ENCODE peak calls at places on chromosome 22, in eight cellular contexts. One of them, this sample, is unnamed.
A peak's percentile ranks its signal among the peaks of the same experiment; 100 is the strongest.

GRCh38 chr22:38866399-38867123 is 5.5 kb downstream of the CBX6 start:
- DNase-seq in B cell: no peak
- DNase-seq in activated CD4-positive, alpha-beta T cell treated with anti-CD3 and anti-CD28 coated beads for 24 hours: no peak
- DNase-seq in endothelial cell: peak; percentile 52
- DNase-seq in GM13977: no peak
- DNase-seq in GM18507: no peak
- DNase-seq in LoVo: no peak
- DNase-seq in neural progenitor cell: peak; percentile 77
- DNase-seq in this sample: no peak

GRCh38 chr22:42719656-42720262 is 911 bp downstream of the A4GALT start:
- DNase-seq in neural progenitor cell: peak; percentile 36
- DNase-seq in endothelial cell: peak; percentile 28
- DNase-seq in LoVo: no peak
- DNase-seq in GM18507: no peak
- DNase-seq in activated CD4-positive, alpha-beta T cell treated with anti-CD3 and anti-CD28 coated beads for 24 hours: no peak
- DNase-seq in GM13977: no peak
- DNase-seq in B cell: peak; percentile 39
- DNase-seq in this sample: no peak

GRCh38 chr22:17423616-17424015 is 54.4 kb downstream of the CECR2 start:
- DNase-seq in GM18507: no peak
- DNase-seq in GM13977: no peak
- DNase-seq in LoVo: no peak
- DNase-seq in B cell: no peak
- DNase-seq in neural progenitor cell: no peak
- DNase-seq in endothelial cell: no peak
- DNase-seq in activated CD4-positive, alpha-beta T cell treated with anti-CD3 and anti-CD28 coated beads for 24 hours: no peak
- DNase-seq in this sample: no peak

GRCh38 chr22:30634477-30635233 is 926 bp upstream of the SLC35E4 start:
- DNase-seq in GM13977: peak; percentile 96
- DNase-seq in LoVo: peak; percentile 85
- DNase-seq in B cell: peak; percentile 89
- DNase-seq in endothelial cell: peak; percentile 90
- DNase-seq in activated CD4-positive, alpha-beta T cell treated with anti-CD3 and anti-CD28 coated beads for 24 hours: peak; percentile 88
- DNase-seq in GM18507: peak; percentile 88
- DNase-seq in neural progenitor cell: peak; percentile 91
- DNase-seq in this sample: peak; percentile 34

GRCh38 chr22:32607086-32607485 is 132.5 kb downstream of the FBXO7 start:
- DNase-seq in LoVo: no peak
- DNase-seq in neural progenitor cell: no peak
- DNase-seq in endothelial cell: no peak
- DNase-seq in B cell: no peak
- DNase-seq in GM18507: no peak
- DNase-seq in activated CD4-positive, alpha-beta T cell treated with anti-CD3 and anti-CD28 coated beads for 24 hours: no peak
- DNase-seq in GM13977: no peak
- DNase-seq in this sample: no peak

GRCh38 chr22:35354068-35354467 is 26.8 kb upstream of the HMOX1 start:
- DNase-seq in neural progenitor cell: no peak
- DNase-seq in LoVo: no peak
- DNase-seq in endothelial cell: no peak
- DNase-seq in activated CD4-positive, alpha-beta T cell treated with anti-CD3 and anti-CD28 coated beads for 24 hours: no peak
- DNase-seq in GM13977: no peak
- DNase-seq in B cell: no peak
- DNase-seq in GM18507: no peak
- DNase-seq in this sample: no peak

GRCh38 chr22:45450931-45451651 is 37.6 kb downstream of the RIBC2 start:
- DNase-seq in GM18507: no peak
- DNase-seq in activated CD4-positive, alpha-beta T cell treated with anti-CD3 and anti-CD28 coated beads for 24 hours: no peak
- DNase-seq in GM13977: no peak
- DNase-seq in LoVo: no peak
- DNase-seq in neural progenitor cell: no peak
- DNase-seq in B cell: no peak
- DNase-seq in endothelial cell: no peak
- DNase-seq in this sample: no peak

GRCh38 chr22:21937041-21937820 is 15.4 kb downstream of the PPM1F start:
- DNase-seq in GM13977: no peak
- DNase-seq in activated CD4-positive, alpha-beta T cell treated with anti-CD3 and anti-CD28 coated beads for 24 hours: no peak
- DNase-seq in LoVo: peak; percentile 39
- DNase-seq in GM18507: no peak
- DNase-seq in neural progenitor cell: no peak
- DNase-seq in B cell: no peak
- DNase-seq in endothelial cell: no peak
- DNase-seq in this sample: no peak

GRCh38 chr22:27625769-27626674 is 175.5 kb downstream of the MN1 start:
- DNase-seq in LoVo: no peak
- DNase-seq in endothelial cell: no peak
- DNase-seq in activated CD4-positive, alpha-beta T cell treated with anti-CD3 and anti-CD28 coated beads for 24 hours: no peak
- DNase-seq in B cell: no peak
- DNase-seq in GM13977: no peak
- DNase-seq in GM18507: no peak
- DNase-seq in neural progenitor cell: no peak
- DNase-seq in this sample: no peak

GRCh38 chr22:28791841-28792490 is 8.4 kb downstream of the XBP1 start:
- DNase-seq in endothelial cell: no peak
- DNase-seq in activated CD4-positive, alpha-beta T cell treated with anti-CD3 and anti-CD28 coated beads for 24 hours: no peak
- DNase-seq in GM18507: no peak
- DNase-seq in LoVo: no peak
- DNase-seq in B cell: no peak
- DNase-seq in neural progenitor cell: no peak
- DNase-seq in GM13977: peak; percentile 55
- DNase-seq in this sample: no peak

GRCh38 chr22:23116506-23117263 is 25.1 kb downstream of the RSPH14 start:
- DNase-seq in GM13977: no peak
- DNase-seq in activated CD4-positive, alpha-beta T cell treated with anti-CD3 and anti-CD28 coated beads for 24 hours: no peak
- DNase-seq in neural progenitor cell: no peak
- DNase-seq in endothelial cell: no peak
- DNase-seq in GM18507: no peak
- DNase-seq in LoVo: no peak
- DNase-seq in B cell: no peak
- DNase-seq in this sample: no peak

GRCh38 chr22:47174671-47175111 is 412.2 kb downstream of the TBC1D22A start:
- DNase-seq in LoVo: no peak
- DNase-seq in neural progenitor cell: no peak
- DNase-seq in endothelial cell: no peak
- DNase-seq in GM13977: no peak
- DNase-seq in B cell: peak; percentile 41
- DNase-seq in GM18507: no peak
- DNase-seq in activated CD4-positive, alpha-beta T cell treated with anti-CD3 and anti-CD28 coated beads for 24 hours: no peak
- DNase-seq in this sample: no peak

GRCh38 chr22:24071686-24072085 is 60.6 kb downstream of the CABIN1 start:
- DNase-seq in B cell: no peak
- DNase-seq in activated CD4-positive, alpha-beta T cell treated with anti-CD3 and anti-CD28 coated beads for 24 hours: no peak
- DNase-seq in LoVo: no peak
- DNase-seq in neural progenitor cell: no peak
- DNase-seq in GM13977: no peak
- DNase-seq in endothelial cell: no peak
- DNase-seq in GM18507: no peak
- DNase-seq in this sample: no peak

GRCh38 chr22:27345681-27346080 is 455.9 kb downstream of the MN1 start:
- DNase-seq in GM13977: no peak
- DNase-seq in GM18507: no peak
- DNase-seq in activated CD4-positive, alpha-beta T cell treated with anti-CD3 and anti-CD28 coated beads for 24 hours: no peak
- DNase-seq in endothelial cell: no peak
- DNase-seq in LoVo: no peak
- DNase-seq in B cell: no peak
- DNase-seq in neural progenitor cell: no peak
- DNase-seq in this sample: no peak

GRCh38 chr22:23815781-23816551 is 22.8 kb downstream of the DERL3 start:
- DNase-seq in neural progenitor cell: no peak
- DNase-seq in GM13977: no peak
- DNase-seq in B cell: no peak
- DNase-seq in endothelial cell: no peak
- DNase-seq in GM18507: no peak
- DNase-seq in LoVo: no peak
- DNase-seq in activated CD4-positive, alpha-beta T cell treated with anti-CD3 and anti-CD28 coated beads for 24 hours: no peak
- DNase-seq in this sample: no peak

GRCh38 chr22:46763051-46763705 is 728 bp downstream of the TBC1D22A start:
- DNase-seq in neural progenitor cell: no peak
- DNase-seq in B cell: peak; percentile 91
- DNase-seq in LoVo: peak; percentile 13
- DNase-seq in GM13977: peak; percentile 85
- DNase-seq in endothelial cell: peak; percentile 25
- DNase-seq in GM18507: no peak
- DNase-seq in activated CD4-positive, alpha-beta T cell treated with anti-CD3 and anti-CD28 coated beads for 24 hours: no peak
- DNase-seq in this sample: no peak

GRCh38 chr22:23533328-23533762 is 46.7 kb downstream of the IGLL1 start:
- DNase-seq in LoVo: no peak
- DNase-seq in activated CD4-positive, alpha-beta T cell treated with anti-CD3 and anti-CD28 coated beads for 24 hours: peak; percentile 31
- DNase-seq in B cell: no peak
- DNase-seq in neural progenitor cell: peak; percentile 91
- DNase-seq in GM18507: no peak
- DNase-seq in GM13977: no peak
- DNase-seq in endothelial cell: peak; percentile 84
- DNase-seq in this sample: peak; percentile 36

GRCh38 chr22:27135582-27135981 is 478.2 kb downstream of the MIAT start:
- DNase-seq in activated CD4-positive, alpha-beta T cell treated with anti-CD3 and anti-CD28 coated beads for 24 hours: no peak
- DNase-seq in GM13977: no peak
- DNase-seq in B cell: no peak
- DNase-seq in neural progenitor cell: no peak
- DNase-seq in LoVo: peak; percentile 26
- DNase-seq in GM18507: no peak
- DNase-seq in endothelial cell: no peak
- DNase-seq in this sample: no peak

GRCh38 chr22:17842386-17842785 is 68.1 kb upstream of the BID start:
- DNase-seq in activated CD4-positive, alpha-beta T cell treated with anti-CD3 and anti-CD28 coated beads for 24 hours: no peak
- DNase-seq in GM13977: no peak
- DNase-seq in LoVo: no peak
- DNase-seq in B cell: peak; percentile 49
- DNase-seq in neural progenitor cell: no peak
- DNase-seq in endothelial cell: no peak
- DNase-seq in GM18507: peak; percentile 56
- DNase-seq in this sample: no peak

GRCh38 chr22:37324340-37325023 is 42.2 kb downstream of the CYTH4 start:
- DNase-seq in B cell: no peak
- DNase-seq in neural progenitor cell: peak; percentile 65
- DNase-seq in endothelial cell: no peak
- DNase-seq in GM18507: no peak
- DNase-seq in activated CD4-positive, alpha-beta T cell treated with anti-CD3 and anti-CD28 coated beads for 24 hours: no peak
- DNase-seq in LoVo: no peak
- DNase-seq in GM13977: no peak
- DNase-seq in this sample: no peak

GRCh38 chr22:37331811-37332536 is 49.7 kb downstream of the CYTH4 start:
- DNase-seq in activated CD4-positive, alpha-beta T cell treated with anti-CD3 and anti-CD28 coated beads for 24 hours: no peak
- DNase-seq in GM13977: no peak
- DNase-seq in endothelial cell: no peak
- DNase-seq in B cell: no peak
- DNase-seq in GM18507: no peak
- DNase-seq in neural progenitor cell: no peak
- DNase-seq in LoVo: no peak
- DNase-seq in this sample: no peak

GRCh38 chr22:29625090-29625825 is 21.8 kb downstream of the NF2 start:
- DNase-seq in GM18507: no peak
- DNase-seq in neural progenitor cell: peak; percentile 62
- DNase-seq in B cell: no peak
- DNase-seq in LoVo: peak; percentile 67
- DNase-seq in GM13977: no peak
- DNase-seq in activated CD4-positive, alpha-beta T cell treated with anti-CD3 and anti-CD28 coated beads for 24 hours: no peak
- DNase-seq in endothelial cell: peak; percentile 31
- DNase-seq in this sample: no peak

GRCh38 chr22:44381761-44382454 is 69.2 kb upstream of the SHISAL1 start:
- DNase-seq in endothelial cell: no peak
- DNase-seq in neural progenitor cell: peak; percentile 39
- DNase-seq in GM18507: no peak
- DNase-seq in activated CD4-positive, alpha-beta T cell treated with anti-CD3 and anti-CD28 coated beads for 24 hours: no peak
- DNase-seq in LoVo: no peak
- DNase-seq in GM13977: no peak
- DNase-seq in B cell: no peak
- DNase-seq in this sample: no peak

GRCh38 chr22:20867179-20868099 is 8.6 kb downstream of the SNAP29 start:
- DNase-seq in B cell: no peak
- DNase-seq in neural progenitor cell: no peak
- DNase-seq in activated CD4-positive, alpha-beta T cell treated with anti-CD3 and anti-CD28 coated beads for 24 hours: no peak
- DNase-seq in GM13977: no peak
- DNase-seq in endothelial cell: peak; percentile 19
- DNase-seq in LoVo: no peak
- DNase-seq in GM18507: no peak
- DNase-seq in this sample: no peak